ENCODE peak calls at places on chromosome 12, in four cellular contexts. J, I, P and O are unnamed samples.
A peak's percentile ranks its signal among the peaks of the same experiment; 100 is the strongest.

GRCh38 chr12:47808049-47808448 is 11.7 kb downstream of the HDAC7 start:
- DNase-seq in J (peak; percentile 79), I (peak; percentile 90), P (peak; percentile 63), O (no peak)

GRCh38 chr12:132109741-132110140 is 34.4 kb downstream of the DDX51 start:
- DNase-seq in J (no peak), I (no peak), P (no peak), O (no peak)

GRCh38 chr12:27549231-27549800 is 25.3 kb downstream of the PPFIBP1 start:
- DNase-seq in J (no peak), I (no peak), P (no peak), O (no peak)

GRCh38 chr12:90959538-90960139 is 4.7 kb upstream of the CCER1 start:
- DNase-seq in J (no peak), I (peak; percentile 18), P (peak; percentile 43), O (no peak)

GRCh38 chr12:122104844-122105243 is 26.3 kb downstream of the MLXIP start:
- DNase-seq in J (peak; percentile 32), I (no peak), P (no peak), O (no peak)

GRCh38 chr12:22415342-22416309 is 81.1 kb upstream of the ST8SIA1 start:
- DNase-seq in J (no peak), I (no peak), P (no peak), O (no peak)

GRCh38 chr12:20777420-20777819 is 33.1 kb upstream of the SLCO1B3 start:
- DNase-seq in J (no peak), I (no peak), P (no peak), O (no peak)

GRCh38 chr12:129776977-129777667 is 126.7 kb downstream of the TMEM132D start:
- DNase-seq in J (no peak), I (no peak), P (no peak), O (no peak)

GRCh38 chr12:93214523-93215289 is 163.0 kb upstream of the NUDT4 start:
- DNase-seq in J (peak; percentile 83), I (no peak), P (no peak), O (no peak)

GRCh38 chr12:125773033-125773432 is 707.8 kb downstream of the AACS start:
- DNase-seq in J (no peak), I (peak; percentile 44), P (no peak), O (peak; percentile 9)

GRCh38 chr12:113082486-113083148 is 26.1 kb downstream of the DTX1 start:
- DNase-seq in J (no peak), I (no peak), P (no peak), O (no peak)

GRCh38 chr12:128111951-128112350 is 155.0 kb upstream of the TMEM132C start:
- DNase-seq in J (no peak), I (no peak), P (no peak), O (no peak)

GRCh38 chr12:118534003-118534402 is 157.6 kb downstream of the SUDS3 start:
- DNase-seq in J (no peak), I (no peak), P (no peak), O (no peak)

GRCh38 chr12:26803552-26803951 is 29.4 kb downstream of the ITPR2 start:
- DNase-seq in J (no peak), I (no peak), P (no peak), O (no peak)

GRCh38 chr12:121060149-121061001 is 21.3 kb upstream of the OASL start:
- DNase-seq in J (peak; percentile 45), I (peak; percentile 40), P (no peak), O (peak; percentile 12)

GRCh38 chr12:47317182-47317915 is 237.6 kb upstream of the AMIGO2 start:
- DNase-seq in J (no peak), I (no peak), P (no peak), O (no peak)

GRCh38 chr12:121467638-121468403 is 67.9 kb downstream of the RNF34 start:
- DNase-seq in J (peak; percentile 38), I (no peak), P (peak; percentile 41), O (peak; percentile 78)

GRCh38 chr12:112482734-112483133 is 64.0 kb downstream of the PTPN11 start:
- DNase-seq in J (no peak), I (no peak), P (no peak), O (no peak)

GRCh38 chr12:716506-716905 is 35.9 kb upstream of the WNK1 start:
- DNase-seq in J (no peak), I (no peak), P (peak; percentile 67), O (no peak)

GRCh38 chr12:27592548-27592947 is 68.5 kb downstream of the PPFIBP1 start:
- DNase-seq in J (no peak), I (no peak), P (peak; percentile 62), O (no peak)

GRCh38 chr12:64567570-64567969 is 42.7 kb upstream of the RASSF3 start:
- DNase-seq in J (no peak), I (no peak), P (no peak), O (no peak)
- H3K27ac ChIP-seq in J (no peak overlapping the region), I (no peak overlapping the region), P (no peak overlapping the region), O (no peak overlapping the region)

GRCh38 chr12:131055596-131056233 is 102.0 kb downstream of the ADGRD1 start:
- DNase-seq in J (no peak), I (no peak), P (no peak), O (no peak)
- H3K27ac ChIP-seq in J (no peak overlapping the region), I (no peak overlapping the region), P (no peak overlapping the region), O (no peak overlapping the region)

DNA sequence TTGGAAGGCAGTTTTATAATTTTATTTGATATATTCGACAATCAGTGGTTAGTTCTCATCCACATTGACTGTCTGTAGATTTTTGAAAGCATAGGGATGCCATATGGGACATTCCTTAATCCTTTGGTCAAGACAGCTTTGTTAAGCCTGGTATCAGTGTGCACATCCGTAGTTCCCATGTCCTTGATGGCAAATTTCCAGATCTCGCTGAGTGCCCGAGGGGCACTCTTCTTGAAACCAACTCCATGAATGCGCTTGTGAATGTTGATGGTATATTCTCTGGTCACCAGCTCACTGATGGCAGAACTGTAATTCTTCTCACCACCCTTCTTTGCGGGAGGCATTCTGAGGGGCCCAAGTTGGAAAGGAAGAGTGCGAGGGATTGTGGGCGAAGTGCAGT is 6.1 kb upstream of the DENND5B start:
- DNase-seq in J (no peak), I (no peak), P (no peak), O (no peak)
- H3K27ac ChIP-seq in J (no peak overlapping the region), I (no peak overlapping the region), P (no peak overlapping the region), O (no peak overlapping the region)

DNA sequence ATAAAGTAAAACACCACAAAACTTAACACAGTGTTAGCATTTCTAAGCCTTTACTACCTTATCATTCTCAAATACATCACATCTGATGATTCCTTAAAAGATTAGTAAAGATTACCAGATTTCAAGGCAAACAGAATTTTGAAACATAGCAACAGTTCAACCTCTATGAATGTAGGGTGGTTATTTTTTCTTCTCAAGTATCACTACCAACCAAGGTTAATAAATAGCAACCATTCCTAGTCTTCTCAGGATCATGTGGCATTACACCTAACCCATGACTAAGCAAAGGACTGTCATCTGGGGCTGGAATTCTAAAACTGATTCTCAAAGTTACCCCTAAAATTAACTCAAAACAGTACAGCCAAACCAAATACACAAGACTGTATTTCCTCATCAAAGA is 39.4 kb upstream of the CSRNP2 start:
- DNase-seq in J (no peak), I (no peak), P (no peak), O (no peak)
- H3K27ac ChIP-seq in J (no peak overlapping the region), I (no peak overlapping the region), P (no peak overlapping the region), O (no peak overlapping the region)

GRCh38 chr12:70854138-70854537 is 66.4 kb downstream of the PTPRR start:
- DNase-seq in J (no peak), I (no peak), P (no peak), O (no peak)
- H3K27ac ChIP-seq in J (peak overlapping the region; percentile 17), I (no peak overlapping the region), P (no peak overlapping the region), O (no peak overlapping the region)

DNA sequence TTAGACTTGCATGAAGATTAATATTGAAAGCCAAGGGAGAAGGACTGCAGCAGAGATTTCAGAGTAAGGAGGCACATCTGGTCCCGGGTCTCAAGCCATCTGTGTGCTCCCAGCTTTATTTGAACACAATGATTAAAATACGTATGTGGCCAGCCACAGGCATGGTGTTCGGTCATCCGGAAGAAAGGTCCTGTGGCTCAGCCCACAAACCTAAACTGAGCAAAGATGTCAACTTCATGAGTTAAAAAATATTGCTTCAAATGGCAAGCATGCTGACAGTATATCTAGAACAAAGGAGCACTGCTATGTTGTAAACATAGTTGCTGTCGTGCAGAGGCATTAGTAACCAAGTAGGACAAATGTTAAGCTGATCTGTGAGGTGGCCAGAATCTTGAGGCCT is 103.5 kb upstream of the HMGA2 start:
- DNase-seq in J (no peak), I (no peak), P (no peak), O (no peak)
- H3K27ac ChIP-seq in J (no peak overlapping the region), I (no peak overlapping the region), P (no peak overlapping the region), O (no peak overlapping the region)

DNA sequence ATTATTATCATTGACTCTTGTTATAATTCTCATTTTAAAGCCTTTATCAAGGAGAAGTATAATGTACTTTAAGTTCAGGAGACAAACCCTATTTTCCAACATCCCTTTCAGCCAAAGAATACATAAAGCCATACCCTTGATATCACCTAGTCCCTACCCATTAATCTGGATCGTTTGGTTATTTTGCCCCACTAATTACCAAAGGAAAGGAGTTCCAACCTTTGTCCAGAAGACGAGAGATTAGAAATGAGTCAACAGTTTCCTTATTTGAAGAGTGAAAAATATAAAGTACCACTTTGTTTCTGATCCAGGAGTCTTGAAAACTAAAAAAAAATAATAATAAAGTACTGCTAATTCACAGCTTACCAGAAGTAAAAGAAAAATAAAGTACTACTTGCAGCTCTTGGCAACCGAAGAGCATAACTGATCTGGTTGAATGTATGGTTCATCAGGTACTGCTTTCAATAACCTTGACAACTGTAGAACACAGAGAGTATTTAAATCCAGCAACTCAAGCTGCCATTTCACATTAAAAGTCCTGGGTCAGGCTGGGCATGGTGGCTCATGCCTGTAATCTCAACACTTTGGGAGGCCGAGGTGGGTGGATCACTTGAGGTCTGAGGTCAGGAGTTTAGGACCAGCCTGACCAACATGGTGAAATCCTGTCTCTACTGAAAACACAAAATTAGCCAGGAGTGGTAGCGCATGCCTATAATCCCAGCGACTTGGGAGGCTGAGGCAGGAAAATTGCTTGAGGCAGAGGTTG is 33.7 kb downstream of the LIMA1 start:
- DNase-seq in J (no peak), I (no peak), P (no peak), O (no peak)
- H3K27ac ChIP-seq in J (peak overlapping the region; percentile 85), I (no peak overlapping the region), P (peak overlapping the region; percentile 79), O (peak overlapping the region; percentile 25)

DNA sequence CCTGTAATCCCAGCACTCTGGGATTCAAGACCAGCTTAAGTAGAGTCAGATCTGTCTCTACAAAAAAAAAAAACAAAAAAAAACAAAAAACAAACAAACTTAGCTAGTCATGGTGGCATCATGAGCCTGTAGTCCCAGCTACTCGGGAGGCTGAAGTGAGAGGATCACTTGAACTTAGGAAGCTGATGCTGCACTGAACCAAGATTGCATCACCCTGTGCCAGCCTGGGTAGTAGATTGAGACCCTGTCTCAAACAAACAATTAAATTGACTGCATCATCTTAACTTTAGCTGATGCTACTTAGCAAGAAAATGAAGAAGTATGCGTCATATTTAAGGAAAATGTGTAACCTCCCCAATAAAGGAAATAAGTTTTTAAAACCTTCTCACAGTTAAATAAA is 136.6 kb upstream of the ATXN7L3B start:
- DNase-seq in J (no peak), I (peak; percentile 51), P (no peak), O (no peak)
- H3K27ac ChIP-seq in J (no peak overlapping the region), I (no peak overlapping the region), P (no peak overlapping the region), O (no peak overlapping the region)

GRCh38 chr12:101501410-101502045 is 26.4 kb downstream of the SPIC start:
- DNase-seq in J (no peak), I (no peak), P (no peak), O (no peak)

DNA sequence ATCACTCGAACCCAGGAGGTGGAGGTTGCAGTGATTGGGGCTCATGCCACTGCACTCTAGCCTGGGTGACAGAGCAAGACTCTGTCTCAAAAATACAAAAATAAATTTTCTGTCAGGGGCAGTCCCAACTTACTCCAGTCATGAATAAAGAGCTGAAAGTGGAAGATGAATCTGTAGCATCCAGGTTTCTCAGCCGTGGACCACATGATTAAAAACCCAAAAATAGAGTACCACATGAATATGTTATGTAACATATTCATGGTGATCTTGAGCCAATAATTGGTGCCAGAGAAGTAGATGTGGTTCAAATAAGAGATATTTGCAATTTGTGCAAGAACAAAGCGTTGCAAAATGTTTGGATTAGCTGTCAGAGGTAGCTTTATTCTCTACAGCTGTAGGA is 23.1 kb downstream of the SPIC start:
- DNase-seq in J (no peak), I (no peak), P (no peak), O (no peak)
- H3K27ac ChIP-seq in J (no peak overlapping the region), I (no peak overlapping the region), P (no peak overlapping the region), O (no peak overlapping the region)